ENCODE peak calls at places on chromosomes 11 and 22, in eight cellular contexts. J, R, K, X, Z, A, E and B are unnamed samples.

GRCh38 chr11:114883472-114883871 is 205.1 kb downstream of the NXPE2 start:
- DNase-seq in K (no peak), R (no peak), Z (no peak), X (no peak), J (no peak), A (no peak), E (no peak), B (no peak)

GRCh38 chr11:30411383-30411782 is 88.5 kb downstream of the ARL14EP start:
- DNase-seq in K (no peak), Z (no peak), X (no peak), A (no peak), R (no peak), J (no peak), E (peak), B (no peak)

GRCh38 chr11:95358516-95359322 is 127.7 kb upstream of the SESN3 start:
- DNase-seq in X (no peak), K (no peak), J (no peak), Z (no peak), E (no peak), R (no peak), A (peak), B (no peak)

GRCh38 chr22:42680648-42681047 is 31.5 kb upstream of the CYB5R3 start:
- DNase-seq in X (no peak), K (peak), Z (peak), E (peak), R (peak), J (no peak), A (peak), B (no peak)

GRCh38 chr11:11407738-11408084 is 54.7 kb upstream of the CSNK2A3 start:
- DNase-seq in A (no peak), X (no peak), Z (no peak), E (no peak), K (no peak), R (no peak), J (no peak), B (no peak)

GRCh38 chr11:112176077-112176476 is 765 bp downstream of the BCO2 start:
- DNase-seq in Z (no peak), J (no peak), K (no peak), X (peak), A (no peak), R (no peak), E (no peak), B (no peak)

GRCh38 chr11:2169001-2169370 is 2.6 kb downstream of the TH start:
- DNase-seq in K (no peak), R (no peak), Z (no peak), X (no peak), A (no peak), J (no peak), E (no peak), B (no peak)

GRCh38 chr11:64644348-64645242 is 53.6 kb downstream of the SLC22A12 start:
- DNase-seq in Z (no peak), R (no peak), K (peak), A (peak), E (no peak), J (no peak), X (peak), B (no peak)

GRCh38 chr11:17813391-17814059 is 78.9 kb downstream of the KCNC1 start:
- DNase-seq in X (no peak), Z (no peak), K (peak), E (no peak), J (no peak), R (no peak), A (no peak), B (no peak)

GRCh38 chr11:646214-646613 is 9.1 kb downstream of the DRD4 start:
- DNase-seq in A (no peak), X (no peak), R (no peak), J (no peak), E (no peak), K (no peak), Z (no peak), B (peak)

GRCh38 chr22:44351685-44352377 is 39.1 kb upstream of the SHISAL1 start:
- DNase-seq in Z (peak), K (peak), X (peak), E (peak), J (no peak), A (peak), R (peak), B (no peak)

GRCh38 chr11:96736591-96736990 is 346.8 kb downstream of the JRKL start:
- DNase-seq in A (peak), K (no peak), R (peak), J (no peak), Z (no peak), X (no peak), E (no peak), B (no peak)

GRCh38 chr11:27423125-27423524 is 49.5 kb downstream of the LGR4 start:
- DNase-seq in E (peak), R (peak), A (peak), Z (peak), J (no peak), K (no peak), X (peak), B (no peak)

GRCh38 chr22:43720718-43721117 is 91.4 kb downstream of the EFCAB6 start:
- DNase-seq in E (no peak), A (no peak), K (no peak), Z (no peak), R (no peak), X (no peak), J (no peak), B (no peak)

GRCh38 chr11:28110839-28111235 is 2.6 kb downstream of the METTL15 start:
- DNase-seq in E (no peak), X (peak), Z (no peak), R (peak), J (no peak), K (no peak), A (peak), B (no peak)

GRCh38 chr22:50627914-50628542 is at the start of gene ARSA:
- DNase-seq in E (peak), A (peak), X (peak), J (peak), K (peak), R (peak), Z (peak), B (peak)
- TF ChIP-seq CTCF in E (peak), A (peak), X (peak), J (peak), K (peak), R (peak), Z (peak), B (peak)

GRCh38 chr11:62233730-62234129 is 8.3 kb upstream of the SCGB1D2 start:
- DNase-seq in X (no peak), K (peak), Z (no peak), A (no peak), E (no peak), J (no peak), R (peak), B (no peak)
- TF ChIP-seq CTCF in X (peak), K (peak), Z (peak), A (no peak), E (no peak), J (no peak), R (peak), B (no peak)

GRCh38 chr11:25733777-25734176 is 598.2 kb upstream of the ANO3 start:
- DNase-seq in A (peak), X (no peak), J (no peak), R (peak), K (peak), E (no peak), Z (no peak), B (no peak)

GRCh38 chr11:25737071-25737675 is 594.8 kb upstream of the ANO3 start:
- DNase-seq in A (no peak), X (no peak), Z (no peak), E (no peak), K (no peak), J (no peak), R (no peak), B (no peak)

GRCh38 chr11:25734592-25735211 is 597.2 kb upstream of the ANO3 start:
- DNase-seq in R (peak), A (peak), K (peak), E (peak), J (no peak), Z (no peak), X (peak), B (no peak)
- TF ChIP-seq CTCF in R (peak), A (peak), K (peak), E (peak), J (no peak), Z (peak), X (peak), B (no peak)

GRCh38 chr11:90148900-90149299 is 14.4 kb downstream of the NAALAD2 start:
- DNase-seq in J (no peak), A (no peak), K (peak), E (no peak), Z (no peak), R (peak), X (no peak), B (no peak)
- TF ChIP-seq CTCF in J (no peak), A (peak), K (peak), E (peak), Z (peak), R (peak), X (no peak), B (no peak)

GRCh38 chr11:100827934-100828661 is 141.0 kb downstream of the ARHGAP42 start:
- DNase-seq in E (peak), Z (no peak), A (peak), K (peak), X (peak), R (peak), J (no peak), B (no peak)
- TF ChIP-seq CTCF in E (peak), Z (peak), A (peak), K (peak), X (peak), R (peak), J (no peak), B (no peak)

GRCh38 chr22:31150615-31151014 is 9.4 kb upstream of the RNF185 start:
- DNase-seq in K (peak), R (peak), E (no peak), A (no peak), J (no peak), X (no peak), Z (no peak), B (no peak)
- TF ChIP-seq CTCF in K (peak), R (peak), E (peak), A (peak), J (no peak), X (peak), Z (peak), B (no peak)

DNA sequence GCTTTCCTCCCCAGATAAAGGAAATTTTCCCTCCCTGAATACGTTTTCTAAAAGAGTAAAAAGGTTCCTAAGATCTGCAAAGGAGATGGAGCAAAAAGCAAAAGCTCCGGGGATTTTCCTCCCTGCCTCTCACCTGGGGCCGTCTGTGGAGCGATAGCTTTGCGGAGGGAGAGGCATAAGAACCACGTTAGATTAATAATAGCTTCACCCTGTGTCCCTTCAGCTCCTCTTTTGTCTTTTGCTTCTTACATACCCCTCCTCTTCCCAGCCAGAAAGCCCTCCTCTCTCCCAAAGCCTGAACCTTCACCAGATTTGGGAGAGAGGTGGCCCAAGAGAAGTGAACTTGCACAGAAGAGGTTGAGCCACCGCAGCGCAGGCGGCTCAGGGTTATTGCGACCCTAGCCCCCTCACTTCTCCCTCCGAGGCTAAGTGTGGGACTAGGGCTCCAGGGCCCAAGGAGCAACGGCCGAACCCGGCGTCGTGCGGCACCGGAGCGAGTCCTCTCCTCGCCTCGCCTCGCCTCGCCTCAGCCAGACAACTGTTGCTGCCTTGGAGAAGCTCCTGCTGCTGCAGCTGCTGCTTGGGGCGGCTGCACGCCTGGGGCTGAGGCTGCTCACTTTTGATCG is 97.6 kb upstream of the HSD17B12 start:
- DNase-seq in E (no peak), R (no peak), X (no peak), K (no peak), J (no peak), Z (no peak), A (no peak), B (no peak)
- TF ChIP-seq CTCF in E (no peak), R (no peak), X (no peak), K (no peak), J (no peak), Z (no peak), A (no peak), B (no peak)

GRCh38 chr11:3849297-3849874 is 6.1 kb upstream of the STIM1 start:
- DNase-seq in X (peak), R (peak), J (no peak), K (peak), A (peak), E (peak), Z (peak), B (peak)
- TF ChIP-seq CTCF in X (peak), R (peak), J (peak), K (peak), A (peak), E (peak), Z (peak), B (peak)